ENCODE peak calls at places on chromosomes 13 and 19, in six cellular contexts. W, Q, I, A, K and T are unnamed samples.
A peak's percentile ranks its signal among the peaks of the same experiment; 100 is the strongest.

GRCh38 chr13:28531195-28531955 is 36.4 kb upstream of the FLT1 start:
- DNase-seq in W (peak; percentile 67), Q (peak; percentile 71), I (peak; percentile 19), A (no peak), K (peak; percentile 77), T (no peak)

GRCh38 chr13:109869312-109870237 is 83.2 kb upstream of the IRS2 start:
- DNase-seq in W (peak; percentile 89), Q (peak; percentile 65), I (peak; percentile 91), A (peak; percentile 60), K (peak; percentile 40), T (peak; percentile 77)

GRCh38 chr19:13398780-13399726 is 107.2 kb downstream of the CACNA1A start:
- DNase-seq in W (no peak), Q (peak; percentile 97), I (no peak), A (no peak), K (peak; percentile 20), T (no peak)

GRCh38 chr19:50434525-50434924 is 1.8 kb downstream of the MYBPC2 start:
- DNase-seq in W (no peak), Q (no peak), I (no peak), A (no peak), K (no peak), T (no peak)

GRCh38 chr13:113832204-113832603 is 31.7 kb downstream of the GAS6 start:
- DNase-seq in W (no peak), Q (no peak), I (no peak), A (peak; percentile 25), K (no peak), T (no peak)

GRCh38 chr13:67769063-67769986 is 539.2 kb upstream of the PCDH9 start:
- DNase-seq in W (no peak), Q (no peak), I (no peak), A (no peak), K (no peak), T (no peak)

GRCh38 chr13:45713721-45714120 is 11.6 kb downstream of the CBY2 start:
- DNase-seq in W (no peak), Q (no peak), I (no peak), A (no peak), K (no peak), T (no peak)

GRCh38 chr19:3644351-3645066 is 17.9 kb upstream of the CACTIN start:
- DNase-seq in W (no peak), Q (peak; percentile 70), I (no peak), A (no peak), K (peak; percentile 66), T (no peak)